ENCODE peak calls at places on chromosomes 16 and 17, in seven cellular contexts. One of them, this sample, is unnamed. For H3K9me3, the result is how much of the 10 kb centered on the place peaks cover.

GRCh38 chr16:24976061-24976779 is 38.9 kb downstream of the ARHGAP17 start:
- DNase-seq in CD4-positive, alpha-beta memory T cell: no peak
- DNase-seq in endodermal cell: peak
- DNase-seq in IMR-90: no peak
- DNase-seq in A549: no peak
- DNase-seq in naive thymus-derived CD4-positive, alpha-beta T cell: no peak
- DNase-seq in astrocyte: no peak
- DNase-seq in this sample: no peak

GRCh38 chr17:6437466-6437865 is 2.5 kb upstream of the AIPL1 start:
- DNase-seq in CD4-positive, alpha-beta memory T cell: no peak
- DNase-seq in endodermal cell: no peak
- DNase-seq in IMR-90: no peak
- DNase-seq in A549: no peak
- DNase-seq in naive thymus-derived CD4-positive, alpha-beta T cell: no peak
- DNase-seq in astrocyte: no peak
- DNase-seq in this sample: no peak

GRCh38 chr16:5354645-5355044 is 257.1 kb upstream of the EEF2KMT start:
- DNase-seq in CD4-positive, alpha-beta memory T cell: no peak
- DNase-seq in endodermal cell: no peak
- DNase-seq in IMR-90: no peak
- DNase-seq in A549: no peak
- DNase-seq in naive thymus-derived CD4-positive, alpha-beta T cell: no peak
- DNase-seq in astrocyte: no peak
- DNase-seq in this sample: no peak

GRCh38 chr17:81330884-81331245 is 35.8 kb upstream of the SLC38A10 start:
- DNase-seq in CD4-positive, alpha-beta memory T cell: no peak
- DNase-seq in endodermal cell: no peak
- DNase-seq in IMR-90: no peak
- DNase-seq in A549: no peak
- DNase-seq in naive thymus-derived CD4-positive, alpha-beta T cell: no peak
- DNase-seq in astrocyte: no peak
- DNase-seq in this sample: no peak

GRCh38 chr16:12337776-12338655 is 361.5 kb downstream of the SNX29 start:
- DNase-seq in CD4-positive, alpha-beta memory T cell: no peak
- DNase-seq in endodermal cell: no peak
- DNase-seq in IMR-90: peak
- DNase-seq in A549: no peak
- DNase-seq in naive thymus-derived CD4-positive, alpha-beta T cell: no peak
- DNase-seq in astrocyte: peak
- DNase-seq in this sample: no peak

GRCh38 chr17:60087882-60088669 is 9.4 kb upstream of the HEATR6 start:
- DNase-seq in CD4-positive, alpha-beta memory T cell: no peak
- DNase-seq in endodermal cell: peak
- DNase-seq in IMR-90: no peak
- DNase-seq in A549: peak
- DNase-seq in naive thymus-derived CD4-positive, alpha-beta T cell: no peak
- DNase-seq in astrocyte: peak
- DNase-seq in this sample: peak

GRCh38 chr16:86714166-86714565 is 135.8 kb downstream of the FOXL1 start:
- DNase-seq in CD4-positive, alpha-beta memory T cell: no peak
- DNase-seq in endodermal cell: peak
- DNase-seq in IMR-90: peak
- DNase-seq in A549: no peak
- DNase-seq in naive thymus-derived CD4-positive, alpha-beta T cell: no peak
- DNase-seq in astrocyte: no peak
- DNase-seq in this sample: peak

GRCh38 chr16:14493791-14494190 is 136.3 kb downstream of the PARN start:
- DNase-seq in CD4-positive, alpha-beta memory T cell: no peak
- DNase-seq in endodermal cell: no peak
- DNase-seq in IMR-90: no peak
- DNase-seq in A549: no peak
- DNase-seq in naive thymus-derived CD4-positive, alpha-beta T cell: no peak
- DNase-seq in astrocyte: no peak
- DNase-seq in this sample: no peak

GRCh38 chr17:65786479-65786878 is 225.0 kb upstream of the AXIN2 start:
- DNase-seq in CD4-positive, alpha-beta memory T cell: no peak
- DNase-seq in endodermal cell: no peak
- DNase-seq in IMR-90: no peak
- DNase-seq in A549: no peak
- DNase-seq in naive thymus-derived CD4-positive, alpha-beta T cell: no peak
- DNase-seq in astrocyte: no peak
- DNase-seq in this sample: peak

GRCh38 chr17:65231662-65232335 is 94.6 kb downstream of the RGS9 start:
- DNase-seq in CD4-positive, alpha-beta memory T cell: peak
- DNase-seq in endodermal cell: peak
- DNase-seq in IMR-90: peak
- DNase-seq in A549: peak
- DNase-seq in naive thymus-derived CD4-positive, alpha-beta T cell: peak
- DNase-seq in astrocyte: peak
- DNase-seq in this sample: peak

GRCh38 chr17:147796-148740 is 10.7 kb downstream of the SCGB1C2 start:
- DNase-seq in CD4-positive, alpha-beta memory T cell: no peak
- DNase-seq in endodermal cell: no peak
- DNase-seq in IMR-90: no peak
- DNase-seq in A549: no peak
- DNase-seq in naive thymus-derived CD4-positive, alpha-beta T cell: no peak
- DNase-seq in astrocyte: no peak
- DNase-seq in this sample: no peak

GRCh38 chr17:76493505-76494167 is 7.6 kb downstream of the RHBDF2 start:
- DNase-seq in CD4-positive, alpha-beta memory T cell: peak
- DNase-seq in endodermal cell: no peak
- DNase-seq in IMR-90: no peak
- DNase-seq in A549: no peak
- DNase-seq in naive thymus-derived CD4-positive, alpha-beta T cell: peak
- DNase-seq in astrocyte: no peak
- DNase-seq in this sample: no peak

GRCh38 chr17:76496464-76496863 is 4.8 kb downstream of the RHBDF2 start:
- DNase-seq in CD4-positive, alpha-beta memory T cell: no peak
- DNase-seq in endodermal cell: no peak
- DNase-seq in IMR-90: no peak
- DNase-seq in A549: no peak
- DNase-seq in naive thymus-derived CD4-positive, alpha-beta T cell: no peak
- DNase-seq in astrocyte: no peak
- DNase-seq in this sample: no peak

GRCh38 chr17:76497979-76498885 is 3.0 kb downstream of the RHBDF2 start:
- DNase-seq in CD4-positive, alpha-beta memory T cell: no peak
- DNase-seq in endodermal cell: peak
- DNase-seq in IMR-90: peak
- DNase-seq in A549: peak
- DNase-seq in naive thymus-derived CD4-positive, alpha-beta T cell: no peak
- DNase-seq in astrocyte: peak
- DNase-seq in this sample: peak

GRCh38 chr17:76497699-76497978 is 3.6 kb downstream of the RHBDF2 start:
- DNase-seq in CD4-positive, alpha-beta memory T cell: no peak
- DNase-seq in endodermal cell: no peak
- DNase-seq in IMR-90: no peak
- DNase-seq in A549: no peak
- DNase-seq in naive thymus-derived CD4-positive, alpha-beta T cell: no peak
- DNase-seq in astrocyte: no peak
- DNase-seq in this sample: no peak

DNA sequence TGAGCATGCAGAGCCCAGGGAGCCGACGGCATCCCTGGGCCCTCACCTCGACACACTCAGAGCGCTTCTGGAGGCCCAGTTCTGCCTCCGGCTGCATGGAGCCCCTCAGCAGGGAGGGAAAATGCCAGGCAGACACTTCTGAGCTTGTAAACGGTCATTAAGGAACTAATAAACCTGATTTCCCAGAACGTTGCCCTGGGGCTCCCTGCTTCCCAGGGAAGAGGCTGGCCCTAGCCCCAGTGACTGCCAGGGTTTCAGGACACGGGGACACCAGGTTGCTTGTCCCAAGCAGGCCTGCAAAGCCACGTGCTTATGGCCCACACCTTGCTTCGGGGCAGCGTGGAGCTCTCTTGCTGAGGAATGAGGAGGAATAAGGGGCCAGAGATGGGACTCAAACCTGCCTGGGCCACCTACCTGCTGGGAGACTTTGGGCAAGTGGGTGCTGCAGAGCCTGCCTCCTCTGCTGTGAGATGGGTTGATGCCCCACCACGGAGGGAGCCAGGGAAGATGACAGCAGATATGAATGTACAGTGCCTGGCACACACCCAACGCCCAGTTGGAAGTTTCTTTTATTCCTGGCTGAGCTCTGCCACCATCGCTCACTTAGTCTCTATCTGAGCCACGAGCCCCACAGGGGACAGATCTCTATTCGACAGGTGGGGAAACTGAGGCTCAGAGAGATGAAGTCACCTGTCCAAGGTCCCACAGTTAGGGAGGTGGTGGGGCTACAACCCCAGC is 5.4 kb downstream of the RHBDF2 start:
- DNase-seq in CD4-positive, alpha-beta memory T cell: no peak
- DNase-seq in endodermal cell: no peak
- DNase-seq in IMR-90: no peak
- DNase-seq in A549: no peak
- DNase-seq in naive thymus-derived CD4-positive, alpha-beta T cell: no peak
- DNase-seq in astrocyte: no peak
- DNase-seq in this sample: peak
- H3K9me3 ChIP-seq in CD4-positive, alpha-beta memory T cell: under half
- H3K9me3 ChIP-seq in endodermal cell: under half
- H3K9me3 ChIP-seq in IMR-90: under half
- H3K9me3 ChIP-seq in A549: under half
- H3K9me3 ChIP-seq in naive thymus-derived CD4-positive, alpha-beta T cell: under half
- H3K9me3 ChIP-seq in astrocyte: under half
- H3K9me3 ChIP-seq in this sample: under half

DNA sequence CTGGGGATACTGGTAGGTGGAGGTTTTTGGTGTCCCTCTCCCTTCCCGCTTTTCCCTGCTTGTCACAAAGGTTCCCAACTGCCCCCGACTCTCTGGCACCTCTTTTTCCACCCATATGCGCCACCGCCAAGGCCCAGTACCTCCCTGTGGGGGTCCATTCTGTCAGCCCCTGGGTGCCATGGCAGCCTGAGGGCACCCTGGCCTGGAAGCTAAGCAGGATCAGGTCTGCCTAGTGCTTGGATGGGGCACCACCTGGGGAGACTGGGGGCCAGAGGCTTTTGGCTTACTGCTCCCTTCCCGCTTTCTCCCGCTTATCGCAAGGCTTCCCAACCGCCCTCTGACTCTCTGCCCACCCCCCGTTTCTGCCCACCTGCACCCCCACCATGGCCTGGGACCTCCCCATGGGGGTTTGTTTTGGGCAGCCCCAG is 2286.4 kb downstream of the TP53TG3F start:
- DNase-seq in CD4-positive, alpha-beta memory T cell: no peak
- DNase-seq in endodermal cell: no peak
- DNase-seq in IMR-90: no peak
- DNase-seq in A549: no peak
- DNase-seq in naive thymus-derived CD4-positive, alpha-beta T cell: no peak
- DNase-seq in astrocyte: no peak
- DNase-seq in this sample: no peak
- H3K9me3 ChIP-seq in CD4-positive, alpha-beta memory T cell: under half
- H3K9me3 ChIP-seq in endodermal cell: under half
- H3K9me3 ChIP-seq in IMR-90: under half
- H3K9me3 ChIP-seq in A549: under half
- H3K9me3 ChIP-seq in naive thymus-derived CD4-positive, alpha-beta T cell: under half
- H3K9me3 ChIP-seq in astrocyte: under half
- H3K9me3 ChIP-seq in this sample: under half

DNA sequence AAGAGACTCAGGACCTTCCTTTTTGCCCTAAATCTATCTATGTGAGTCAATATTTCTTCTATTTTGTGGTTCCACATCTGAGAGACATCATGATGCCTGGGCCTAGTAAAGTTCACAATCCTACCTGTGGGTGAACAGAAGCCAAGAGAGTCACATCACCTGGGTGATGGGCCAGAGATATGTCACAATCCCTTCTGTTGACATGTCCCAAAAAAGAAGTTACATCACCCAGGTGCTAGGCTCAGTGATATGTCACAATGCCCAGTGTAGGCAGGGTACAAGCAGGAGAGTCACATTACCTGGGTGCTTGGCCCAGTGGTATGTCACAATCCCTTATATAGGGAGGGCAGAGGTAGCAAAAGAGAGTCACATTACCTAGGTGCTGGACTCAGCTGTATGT is 2101.9 kb downstream of the TP53TG3F start:
- DNase-seq in CD4-positive, alpha-beta memory T cell: no peak
- DNase-seq in endodermal cell: no peak
- DNase-seq in IMR-90: no peak
- DNase-seq in A549: no peak
- DNase-seq in naive thymus-derived CD4-positive, alpha-beta T cell: no peak
- DNase-seq in astrocyte: no peak
- DNase-seq in this sample: no peak
- H3K9me3 ChIP-seq in CD4-positive, alpha-beta memory T cell: under half
- H3K9me3 ChIP-seq in endodermal cell: half or more
- H3K9me3 ChIP-seq in IMR-90: under half
- H3K9me3 ChIP-seq in A549: under half
- H3K9me3 ChIP-seq in naive thymus-derived CD4-positive, alpha-beta T cell: under half
- H3K9me3 ChIP-seq in astrocyte: under half
- H3K9me3 ChIP-seq in this sample: under half

DNA sequence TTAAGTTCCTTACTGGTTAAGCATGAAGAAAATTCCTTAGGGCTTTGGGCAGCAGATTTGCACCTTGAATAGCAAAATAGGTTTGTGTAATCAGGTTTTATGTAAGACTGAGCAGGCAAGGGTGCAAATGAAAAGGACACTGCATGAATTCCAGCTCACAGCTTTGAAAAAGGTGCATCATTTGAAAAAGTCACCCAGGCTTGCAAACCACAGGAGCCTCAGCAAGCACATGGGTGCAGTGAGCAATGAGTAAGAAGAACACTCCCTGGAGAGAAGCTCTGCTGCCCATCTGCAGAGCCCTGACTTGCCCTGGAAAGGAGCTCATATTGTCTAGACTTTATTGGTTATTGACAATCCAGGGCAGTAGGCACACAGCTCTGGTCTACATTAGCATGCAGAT is 165.6 kb upstream of the KCNJ16 start:
- DNase-seq in CD4-positive, alpha-beta memory T cell: no peak
- DNase-seq in endodermal cell: no peak
- DNase-seq in IMR-90: no peak
- DNase-seq in A549: no peak
- DNase-seq in naive thymus-derived CD4-positive, alpha-beta T cell: no peak
- DNase-seq in astrocyte: no peak
- DNase-seq in this sample: no peak
- H3K9me3 ChIP-seq in CD4-positive, alpha-beta memory T cell: under half
- H3K9me3 ChIP-seq in endodermal cell: under half
- H3K9me3 ChIP-seq in IMR-90: under half
- H3K9me3 ChIP-seq in A549: under half
- H3K9me3 ChIP-seq in naive thymus-derived CD4-positive, alpha-beta T cell: under half
- H3K9me3 ChIP-seq in astrocyte: under half
- H3K9me3 ChIP-seq in this sample: under half

GRCh38 chr16:60142991-60143705 is 1409.0 kb upstream of the GOT2 start:
- DNase-seq in CD4-positive, alpha-beta memory T cell: no peak
- DNase-seq in endodermal cell: no peak
- DNase-seq in IMR-90: no peak
- DNase-seq in A549: no peak
- DNase-seq in naive thymus-derived CD4-positive, alpha-beta T cell: no peak
- DNase-seq in astrocyte: peak
- DNase-seq in this sample: no peak
- H3K9me3 ChIP-seq in CD4-positive, alpha-beta memory T cell: under half
- H3K9me3 ChIP-seq in endodermal cell: under half
- H3K9me3 ChIP-seq in IMR-90: under half
- H3K9me3 ChIP-seq in A549: under half
- H3K9me3 ChIP-seq in naive thymus-derived CD4-positive, alpha-beta T cell: under half
- H3K9me3 ChIP-seq in astrocyte: under half
- H3K9me3 ChIP-seq in this sample: under half

GRCh38 chr16:35200662-35201061 is 1741.2 kb downstream of the TP53TG3F start:
- DNase-seq in CD4-positive, alpha-beta memory T cell: no peak
- DNase-seq in endodermal cell: no peak
- DNase-seq in IMR-90: no peak
- DNase-seq in A549: no peak
- DNase-seq in naive thymus-derived CD4-positive, alpha-beta T cell: no peak
- DNase-seq in astrocyte: no peak
- DNase-seq in this sample: no peak
- H3K9me3 ChIP-seq in CD4-positive, alpha-beta memory T cell: under half
- H3K9me3 ChIP-seq in endodermal cell: half or more
- H3K9me3 ChIP-seq in IMR-90: under half
- H3K9me3 ChIP-seq in A549: under half
- H3K9me3 ChIP-seq in naive thymus-derived CD4-positive, alpha-beta T cell: under half
- H3K9me3 ChIP-seq in astrocyte: under half
- H3K9me3 ChIP-seq in this sample: under half